ENCODE peak calls at places on chromosomes 6 and 20, in eight cellular contexts. One of them, this sample, is unnamed.

GRCh38 chr20:3696200-3696599 is 14.4 kb upstream of the ADAM33 start:
- DNase-seq in AML-193: no peak
- DNase-seq in B cell: no peak
- DNase-seq in psoas muscle: no peak
- DNase-seq in GM10248: no peak
- DNase-seq in glutamatergic neuron: no peak
- DNase-seq in activated naive CD4-positive, alpha-beta T cell treated with anti-CD3 and anti-CD28 coated beads, Interleukin-2, amount 50 U/mL, for 16 hours: no peak
- DNase-seq in HCT116: no peak
- DNase-seq in this sample: no peak

GRCh38 chr20:34709044-34709835 is 5.1 kb downstream of the TP53INP2 start:
- DNase-seq in AML-193: peak
- DNase-seq in B cell: peak
- DNase-seq in psoas muscle: peak
- DNase-seq in GM10248: peak
- DNase-seq in glutamatergic neuron: peak
- DNase-seq in activated naive CD4-positive, alpha-beta T cell treated with anti-CD3 and anti-CD28 coated beads, Interleukin-2, amount 50 U/mL, for 16 hours: peak
- DNase-seq in HCT116: peak
- DNase-seq in this sample: peak

GRCh38 chr6:99606670-99607415 is at the start of gene PRDM13:
- DNase-seq in AML-193: no peak
- DNase-seq in B cell: no peak
- DNase-seq in psoas muscle: no peak
- DNase-seq in GM10248: no peak
- DNase-seq in glutamatergic neuron: peak
- DNase-seq in activated naive CD4-positive, alpha-beta T cell treated with anti-CD3 and anti-CD28 coated beads, Interleukin-2, amount 50 U/mL, for 16 hours: no peak
- DNase-seq in HCT116: no peak
- DNase-seq in this sample: no peak

GRCh38 chr6:105726902-105727655 is 324.2 kb upstream of the PREP start:
- DNase-seq in AML-193: no peak
- DNase-seq in B cell: no peak
- DNase-seq in psoas muscle: no peak
- DNase-seq in GM10248: no peak
- DNase-seq in glutamatergic neuron: no peak
- DNase-seq in activated naive CD4-positive, alpha-beta T cell treated with anti-CD3 and anti-CD28 coated beads, Interleukin-2, amount 50 U/mL, for 16 hours: no peak
- DNase-seq in HCT116: no peak
- DNase-seq in this sample: no peak

GRCh38 chr6:170150590-170150945 is 140.3 kb downstream of the DLL1 start:
- DNase-seq in AML-193: no peak
- DNase-seq in B cell: no peak
- DNase-seq in psoas muscle: no peak
- DNase-seq in GM10248: no peak
- DNase-seq in glutamatergic neuron: no peak
- DNase-seq in activated naive CD4-positive, alpha-beta T cell treated with anti-CD3 and anti-CD28 coated beads, Interleukin-2, amount 50 U/mL, for 16 hours: no peak
- DNase-seq in HCT116: no peak
- DNase-seq in this sample: no peak

GRCh38 chr6:99836471-99836870 is 157.6 kb downstream of the MCHR2 start:
- DNase-seq in AML-193: no peak
- DNase-seq in B cell: no peak
- DNase-seq in psoas muscle: no peak
- DNase-seq in GM10248: no peak
- DNase-seq in glutamatergic neuron: no peak
- DNase-seq in activated naive CD4-positive, alpha-beta T cell treated with anti-CD3 and anti-CD28 coated beads, Interleukin-2, amount 50 U/mL, for 16 hours: no peak
- DNase-seq in HCT116: no peak
- DNase-seq in this sample: no peak

GRCh38 chr6:54217018-54217417 is 91.2 kb upstream of the TINAG start:
- DNase-seq in AML-193: peak
- DNase-seq in B cell: no peak
- DNase-seq in psoas muscle: no peak
- DNase-seq in GM10248: no peak
- DNase-seq in glutamatergic neuron: no peak
- DNase-seq in activated naive CD4-positive, alpha-beta T cell treated with anti-CD3 and anti-CD28 coated beads, Interleukin-2, amount 50 U/mL, for 16 hours: no peak
- DNase-seq in HCT116: no peak
- DNase-seq in this sample: no peak

GRCh38 chr6:93366506-93366905 is 52.9 kb downstream of the EPHA7 start:
- DNase-seq in AML-193: no peak
- DNase-seq in B cell: no peak
- DNase-seq in psoas muscle: no peak
- DNase-seq in GM10248: no peak
- DNase-seq in glutamatergic neuron: no peak
- DNase-seq in activated naive CD4-positive, alpha-beta T cell treated with anti-CD3 and anti-CD28 coated beads, Interleukin-2, amount 50 U/mL, for 16 hours: no peak
- DNase-seq in HCT116: no peak
- DNase-seq in this sample: no peak

GRCh38 chr6:104887350-104887749 is 27.6 kb upstream of the HACE1 start:
- DNase-seq in AML-193: peak
- DNase-seq in B cell: no peak
- DNase-seq in psoas muscle: no peak
- DNase-seq in GM10248: peak
- DNase-seq in glutamatergic neuron: no peak
- DNase-seq in activated naive CD4-positive, alpha-beta T cell treated with anti-CD3 and anti-CD28 coated beads, Interleukin-2, amount 50 U/mL, for 16 hours: no peak
- DNase-seq in HCT116: no peak
- DNase-seq in this sample: no peak

GRCh38 chr6:3422457-3422816 is 34.4 kb downstream of the SLC22A23 start:
- DNase-seq in AML-193: no peak
- DNase-seq in B cell: no peak
- DNase-seq in psoas muscle: no peak
- DNase-seq in GM10248: no peak
- DNase-seq in glutamatergic neuron: no peak
- DNase-seq in activated naive CD4-positive, alpha-beta T cell treated with anti-CD3 and anti-CD28 coated beads, Interleukin-2, amount 50 U/mL, for 16 hours: no peak
- DNase-seq in HCT116: no peak
- DNase-seq in this sample: no peak

GRCh38 chr20:57693002-57693582 is 16.7 kb downstream of the PMEPA1 start:
- DNase-seq in AML-193: no peak
- DNase-seq in B cell: peak
- DNase-seq in psoas muscle: no peak
- DNase-seq in GM10248: no peak
- DNase-seq in glutamatergic neuron: no peak
- DNase-seq in activated naive CD4-positive, alpha-beta T cell treated with anti-CD3 and anti-CD28 coated beads, Interleukin-2, amount 50 U/mL, for 16 hours: no peak
- DNase-seq in HCT116: peak
- DNase-seq in this sample: no peak

GRCh38 chr6:166307082-166307980 is 861 bp downstream of the PRR18 start:
- DNase-seq in AML-193: no peak
- DNase-seq in B cell: peak
- DNase-seq in psoas muscle: no peak
- DNase-seq in GM10248: peak
- DNase-seq in glutamatergic neuron: peak
- DNase-seq in activated naive CD4-positive, alpha-beta T cell treated with anti-CD3 and anti-CD28 coated beads, Interleukin-2, amount 50 U/mL, for 16 hours: peak
- DNase-seq in HCT116: no peak
- DNase-seq in this sample: peak

GRCh38 chr20:50196248-50196647 is 5.6 kb downstream of the CEBPB start:
- DNase-seq in AML-193: no peak
- DNase-seq in B cell: no peak
- DNase-seq in psoas muscle: no peak
- DNase-seq in GM10248: no peak
- DNase-seq in glutamatergic neuron: no peak
- DNase-seq in activated naive CD4-positive, alpha-beta T cell treated with anti-CD3 and anti-CD28 coated beads, Interleukin-2, amount 50 U/mL, for 16 hours: no peak
- DNase-seq in HCT116: no peak
- DNase-seq in this sample: no peak

GRCh38 chr6:165675120-165675519 is 12.1 kb upstream of the PDE10A start:
- DNase-seq in AML-193: no peak
- DNase-seq in B cell: no peak
- DNase-seq in psoas muscle: no peak
- DNase-seq in GM10248: no peak
- DNase-seq in glutamatergic neuron: no peak
- DNase-seq in activated naive CD4-positive, alpha-beta T cell treated with anti-CD3 and anti-CD28 coated beads, Interleukin-2, amount 50 U/mL, for 16 hours: no peak
- DNase-seq in HCT116: no peak
- DNase-seq in this sample: no peak

GRCh38 chr20:49541733-49542513 is 26.0 kb downstream of the PTGIS start:
- DNase-seq in AML-193: peak
- DNase-seq in B cell: peak
- DNase-seq in psoas muscle: peak
- DNase-seq in GM10248: peak
- DNase-seq in glutamatergic neuron: peak
- DNase-seq in activated naive CD4-positive, alpha-beta T cell treated with anti-CD3 and anti-CD28 coated beads, Interleukin-2, amount 50 U/mL, for 16 hours: peak
- DNase-seq in HCT116: peak
- DNase-seq in this sample: peak

GRCh38 chr20:25587536-25587935 is 2.2 kb upstream of the NINL start:
- DNase-seq in AML-193: no peak
- DNase-seq in B cell: no peak
- DNase-seq in psoas muscle: no peak
- DNase-seq in GM10248: no peak
- DNase-seq in glutamatergic neuron: no peak
- DNase-seq in activated naive CD4-positive, alpha-beta T cell treated with anti-CD3 and anti-CD28 coated beads, Interleukin-2, amount 50 U/mL, for 16 hours: no peak
- DNase-seq in HCT116: no peak
- DNase-seq in this sample: no peak

GRCh38 chr6:91141352-91141751 is 554.5 kb upstream of the MAP3K7 start:
- DNase-seq in AML-193: no peak
- DNase-seq in B cell: no peak
- DNase-seq in psoas muscle: no peak
- DNase-seq in GM10248: no peak
- DNase-seq in glutamatergic neuron: no peak
- DNase-seq in activated naive CD4-positive, alpha-beta T cell treated with anti-CD3 and anti-CD28 coated beads, Interleukin-2, amount 50 U/mL, for 16 hours: no peak
- DNase-seq in HCT116: no peak
- DNase-seq in this sample: no peak

GRCh38 chr20:48649868-48650267 is 177.9 kb downstream of the PREX1 start:
- DNase-seq in AML-193: no peak
- DNase-seq in B cell: no peak
- DNase-seq in psoas muscle: no peak
- DNase-seq in GM10248: no peak
- DNase-seq in glutamatergic neuron: no peak
- DNase-seq in activated naive CD4-positive, alpha-beta T cell treated with anti-CD3 and anti-CD28 coated beads, Interleukin-2, amount 50 U/mL, for 16 hours: no peak
- DNase-seq in HCT116: no peak
- DNase-seq in this sample: no peak

GRCh38 chr6:170030284-170031095 is 260.4 kb downstream of the DLL1 start:
- DNase-seq in AML-193: no peak
- DNase-seq in B cell: no peak
- DNase-seq in psoas muscle: no peak
- DNase-seq in GM10248: no peak
- DNase-seq in glutamatergic neuron: peak
- DNase-seq in activated naive CD4-positive, alpha-beta T cell treated with anti-CD3 and anti-CD28 coated beads, Interleukin-2, amount 50 U/mL, for 16 hours: peak
- DNase-seq in HCT116: no peak
- DNase-seq in this sample: no peak